ENCODE peak calls at places on chromosomes 12 and 14, in four cellular contexts. P is HEK293T, O is islet precursor cell, C is AG20443. L is an unnamed sample.
A peak's percentile ranks its signal among the peaks of the same experiment; 100 is the strongest.

GRCh38 chr12:130582286-130582685 is 133.8 kb downstream of the RIMBP2 start:
- DNase-seq in P (no peak), O (no peak), C (no peak), L (no peak)

GRCh38 chr12:17381211-17381610 is 708.8 kb downstream of the RERGL start:
- DNase-seq in P (no peak), O (no peak), C (no peak), L (no peak)

GRCh38 chr14:22764382-22764781 is 2.1 kb upstream of the OXA1L start:
- DNase-seq in P (no peak), O (no peak), C (no peak), L (no peak)

GRCh38 chr14:61573748-61574513 is 121.4 kb upstream of the HIF1A start:
- DNase-seq in P (no peak), O (peak; percentile 72), C (peak; percentile 59), L (no peak)

GRCh38 chr12:104384141-104384880 is 72.4 kb upstream of the CHST11 start:
- DNase-seq in P (no peak), O (no peak), C (no peak), L (no peak)

GRCh38 chr14:33634631-33635030 is 316.2 kb downstream of the EGLN3 start:
- DNase-seq in P (no peak), O (no peak), C (peak; percentile 20), L (no peak)

GRCh38 chr12:52347546-52348510 is 19.5 kb downstream of the KRT85 start:
- DNase-seq in P (no peak), O (no peak), C (no peak), L (no peak)

GRCh38 chr12:116368196-116369194 is 91.0 kb upstream of the MED13L start:
- DNase-seq in P (no peak), O (peak; percentile 92), C (no peak), L (no peak)

GRCh38 chr14:65006251-65006721 is 19.6 kb downstream of the FNTB start:
- DNase-seq in P (no peak), O (no peak), C (no peak), L (no peak)

GRCh38 chr14:103401223-103402214 is 16.3 kb downstream of the MARK3 start:
- DNase-seq in P (no peak), O (peak; percentile 85), C (peak; percentile 65), L (no peak)

GRCh38 chr14:99565383-99565782 is 38.6 kb downstream of the CCDC85C start:
- DNase-seq in P (no peak), O (no peak), C (no peak), L (no peak)

GRCh38 chr12:123474493-123475255 is 16.7 kb downstream of the SNRNP35 start:
- DNase-seq in P (no peak), O (no peak), C (no peak), L (no peak)

GRCh38 chr14:71141701-71142374 is 234.6 kb downstream of the PCNX1 start:
- DNase-seq in P (no peak), O (no peak), C (no peak), L (no peak)

GRCh38 chr14:69049675-69050074 is 70.6 kb upstream of the ACTN1 start:
- DNase-seq in P (no peak), O (no peak), C (peak; percentile 77), L (no peak)

GRCh38 chr14:81517798-81518398 is 15.8 kb downstream of the SEL1L start:
- DNase-seq in P (no peak), O (no peak), C (peak; percentile 16), L (no peak)

GRCh38 chr14:36208690-36209278 is 32.3 kb upstream of the PTCSC3 start:
- DNase-seq in P (no peak), O (no peak), C (no peak), L (no peak)

GRCh38 chr14:95518045-95518751 is 1.7 kb upstream of the SYNE3 start:
- DNase-seq in P (no peak), O (peak; percentile 50), C (no peak), L (no peak)

GRCh38 chr12:75848533-75848932 is 183.0 kb downstream of the PHLDA1 start:
- DNase-seq in P (no peak), O (no peak), C (no peak), L (no peak)

GRCh38 chr12:3713483-3713882 is 39.4 kb downstream of the CRACR2A start:
- DNase-seq in P (no peak), O (peak; percentile 35), C (no peak), L (no peak)

GRCh38 chr14:75144944-75145343 is 18.1 kb upstream of the NEK9 start:
- DNase-seq in P (no peak), O (no peak), C (no peak), L (no peak)

GRCh38 chr12:42946776-42947435 is 357.4 kb upstream of the PRICKLE1 start:
- DNase-seq in P (no peak), O (no peak), C (no peak), L (no peak)

GRCh38 chr14:102341566-102341965 is 21.1 kb downstream of the CINP start:
- DNase-seq in P (no peak), O (no peak), C (no peak), L (no peak)

GRCh38 chr12:38905480-38906351 is at the start of gene CPNE8:
- DNase-seq in P (peak; percentile 70), O (peak; percentile 95), C (peak; percentile 93), L (peak; percentile 21)

GRCh38 chr14:104974146-104974541 is 4.0 kb downstream of the AHNAK2 start:
- DNase-seq in P (no peak), O (no peak), C (no peak), L (no peak)

L was measured in T-helper 9 cell.